ENCODE peak calls at places on chromosomes 6 and 20, in seven cellular contexts. T is choroid plexus epithelial cell, X is AG04450, D is RWPE1, Y is astrocyte of the spinal cord, A is brain microvascular endothelial cell, W is BJ. Q is an unnamed sample.

GRCh38 chr20:38434770-38435554 is at the start of gene SNHG17:
- DNase-seq in T (peak; percentile 96), X (peak; percentile 91), D (peak; percentile 82), Y (peak; percentile 94), A (peak; percentile 84), W (peak; percentile 39), Q (peak; percentile 93)

GRCh38 chr20:47148059-47148458 is 208.4 kb downstream of the ZMYND8 start:
- DNase-seq in T (no peak), X (no peak), D (no peak), Y (no peak), A (no peak), W (no peak), Q (no peak)

GRCh38 chr20:36230019-36230418 is 6.3 kb upstream of the AAR2 start:
- DNase-seq in T (no peak), X (no peak), D (no peak), Y (no peak), A (no peak), W (no peak), Q (no peak)

GRCh38 chr6:148972481-148972880 is 225.7 kb downstream of the UST start:
- DNase-seq in T (peak; percentile 46), X (no peak), D (peak; percentile 80), Y (peak; percentile 47), A (no peak), W (no peak), Q (no peak)

GRCh38 chr20:31617432-31618104 is 12.5 kb downstream of the ID1 start:
- DNase-seq in T (no peak), X (no peak), D (no peak), Y (no peak), A (no peak), W (no peak), Q (no peak)

GRCh38 chr6:140346461-140346860 is 972.0 kb upstream of the CITED2 start:
- DNase-seq in T (peak; percentile 86), X (no peak), D (no peak), Y (peak; percentile 47), A (peak; percentile 5), W (peak; percentile 59), Q (no peak)

GRCh38 chr6:83270971-83271714 is 78.0 kb downstream of the RWDD2A start:
- DNase-seq in T (peak; percentile 88), X (peak; percentile 59), D (peak; percentile 44), Y (peak; percentile 82), A (peak; percentile 44), W (peak; percentile 74), Q (no peak)

GRCh38 chr6:4346659-4347333 is 211.4 kb upstream of the ECI2 start:
- DNase-seq in T (peak; percentile 70), X (no peak), D (no peak), Y (no peak), A (peak; percentile 61), W (no peak), Q (no peak)

GRCh38 chr6:128507337-128508310 is 12.8 kb downstream of the PTPRK start:
- DNase-seq in T (peak; percentile 61), X (no peak), D (no peak), Y (peak; percentile 76), A (peak; percentile 42), W (peak; percentile 21), Q (no peak)

GRCh38 chr6:7343546-7344475 is 30.8 kb upstream of the SSR1 start:
- DNase-seq in T (no peak), X (no peak), D (no peak), Y (no peak), A (no peak), W (no peak), Q (no peak)

GRCh38 chr6:134173936-134174789 is 121.7 kb upstream of the SLC2A12 start:
- DNase-seq in T (peak; percentile 92), X (peak; percentile 71), D (peak; percentile 65), Y (peak; percentile 88), A (peak; percentile 75), W (peak; percentile 37), Q (peak; percentile 64)

GRCh38 chr6:13681305-13682061 is 30.2 kb downstream of the RANBP9 start:
- DNase-seq in T (no peak), X (no peak), D (no peak), Y (no peak), A (no peak), W (no peak), Q (no peak)

GRCh38 chr20:61813791-61814190 is 251.9 kb downstream of the TAF4 start:
- DNase-seq in T (no peak), X (no peak), D (no peak), Y (no peak), A (no peak), W (no peak), Q (no peak)

GRCh38 chr6:105799051-105799450 is 287.1 kb upstream of the PRDM1 start:
- DNase-seq in T (no peak), X (no peak), D (no peak), Y (no peak), A (no peak), W (no peak), Q (peak; percentile 47)

DNA sequence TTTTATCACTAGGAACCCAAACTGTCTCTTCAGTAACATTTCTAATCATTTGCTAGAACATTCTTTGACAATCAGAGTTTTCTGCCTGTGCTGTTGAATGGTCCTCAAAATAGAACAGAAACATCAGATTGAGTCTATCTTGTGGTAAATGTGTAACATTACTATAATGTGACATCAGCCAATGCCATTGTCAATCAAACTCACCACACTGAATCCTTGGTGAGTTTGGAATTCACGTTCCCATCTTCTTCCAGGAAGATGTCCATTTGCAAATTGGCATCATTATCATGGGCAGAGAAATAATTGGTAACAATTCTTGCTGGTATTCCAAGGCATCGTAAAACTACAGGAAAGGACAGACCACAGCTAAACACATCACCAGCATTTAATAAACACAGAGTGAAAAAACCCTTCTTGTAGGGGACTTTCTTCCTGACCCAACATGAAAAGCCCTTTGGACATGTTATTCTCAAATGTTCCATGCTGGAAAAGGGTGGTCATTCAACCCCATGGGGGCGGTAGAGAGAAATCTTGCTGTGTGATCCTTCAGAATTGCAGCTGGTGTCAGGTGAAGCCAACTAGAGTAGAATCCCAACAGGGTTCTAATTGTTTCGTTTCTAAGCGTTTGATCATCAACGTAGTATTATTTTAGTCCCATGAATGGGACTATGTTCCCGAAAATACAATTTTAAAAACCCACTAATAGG is 98.5 kb downstream of the F13A1 start:
- DNase-seq in T (no peak), X (no peak), D (no peak), Y (no peak), A (no peak), W (no peak), Q (no peak)
- TF ChIP-seq CTCF in T (no peak), X (no peak), D (no peak), Y (peak; percentile 12), A (peak; percentile 2), W (no peak), Q (no peak)

DNA sequence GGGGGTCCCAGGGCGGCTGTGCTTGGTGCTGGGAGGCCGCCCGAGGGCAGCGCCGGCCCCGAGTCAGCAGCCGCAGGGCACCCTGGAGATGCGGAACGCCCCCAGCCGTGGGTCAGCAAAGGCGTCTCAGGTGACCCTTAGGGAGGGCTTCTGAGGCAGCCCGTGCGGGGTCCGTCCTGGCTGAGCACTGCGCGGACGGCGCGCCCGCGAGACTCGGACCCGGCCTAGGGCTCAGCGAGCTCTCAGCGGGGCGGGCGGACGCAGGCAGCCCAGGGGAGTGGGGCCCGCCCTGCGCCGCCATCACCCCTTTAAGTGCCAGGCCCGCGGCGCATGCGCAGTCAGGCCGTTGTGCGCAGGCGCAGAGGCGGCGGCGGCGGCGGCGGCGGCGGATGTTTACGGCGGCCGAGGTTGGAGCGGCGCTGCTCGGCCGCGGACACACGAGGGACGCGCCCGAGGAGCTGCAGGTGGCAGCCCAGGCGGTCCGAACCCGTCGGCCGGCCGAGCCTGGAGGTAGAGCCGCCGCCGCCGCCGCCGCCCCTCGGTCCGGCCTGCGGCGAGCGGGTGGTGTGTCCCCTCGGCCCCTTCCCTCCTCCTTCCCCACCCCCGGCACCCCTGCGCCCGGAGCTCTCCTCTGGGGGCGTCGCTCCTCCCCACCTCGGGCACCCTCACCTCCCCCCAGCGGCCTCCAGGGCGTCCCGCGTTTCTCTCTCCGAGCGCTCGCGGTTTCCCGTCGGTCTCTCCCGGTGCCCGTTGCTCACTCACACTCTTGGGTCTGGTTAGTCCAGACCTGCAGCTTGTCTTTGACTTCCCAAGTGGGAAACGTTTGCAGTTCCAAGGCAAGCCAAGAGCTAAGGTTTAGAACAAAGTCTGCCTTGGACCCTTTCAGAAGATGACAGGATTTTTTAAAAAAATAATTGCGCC is at the start of gene PCMTD2:
- DNase-seq in T (peak; percentile 76), X (peak; percentile 43), D (peak; percentile 99), Y (peak; percentile 83), A (peak; percentile 53), W (no peak), Q (peak; percentile 49)
- TF ChIP-seq CTCF in T (no peak), X (no peak), D (no peak), Y (no peak), A (no peak), W (no peak), Q (no peak)

GRCh38 chr6:30685977-30686907 is at the start of gene PPP1R18:
- DNase-seq in T (peak; percentile 57), X (no peak), D (peak; percentile 67), Y (no peak), A (no peak), W (no peak), Q (no peak)

GRCh38 chr6:30686908-30687658 is 638 bp upstream of the PPP1R18 start:
- DNase-seq in T (peak; percentile 94), X (peak; percentile 92), D (peak; percentile 89), Y (peak; percentile 98), A (peak; percentile 96), W (peak; percentile 88), Q (peak; percentile 95)

GRCh38 chr6:30689022-30689865 is 1.5 kb downstream of the NRM start:
- DNase-seq in T (no peak), X (no peak), D (no peak), Y (no peak), A (no peak), W (no peak), Q (no peak)

GRCh38 chr6:30688569-30688968 is 2.1 kb upstream of the PPP1R18 start:
- DNase-seq in T (no peak), X (no peak), D (no peak), Y (no peak), A (no peak), W (no peak), Q (no peak)

GRCh38 chr6:30687659-30688431 is 1.4 kb upstream of the PPP1R18 start:
- DNase-seq in T (peak; percentile 48), X (no peak), D (no peak), Y (peak; percentile 45), A (no peak), W (no peak), Q (no peak)
- TF ChIP-seq CTCF in T (peak; percentile 41), X (peak; percentile 32), D (no peak), Y (peak; percentile 38), A (peak; percentile 40), W (peak; percentile 42), Q (peak; percentile 44)

GRCh38 chr6:145028144-145028818 is 707.0 kb downstream of the EPM2A start:
- DNase-seq in T (peak; percentile 65), X (no peak), D (peak; percentile 40), Y (peak; percentile 51), A (peak; percentile 48), W (no peak), Q (no peak)
- TF ChIP-seq CTCF in T (peak; percentile 62), X (peak; percentile 58), D (peak; percentile 56), Y (peak; percentile 63), A (peak; percentile 51), W (peak; percentile 66), Q (peak; percentile 58)